ENCODE peak calls at places on chromosome 6, in nine cellular contexts. G is left ventricle myocardium inferior, K is left lung, W is cardiac fibroblast, Q is ovary, L is ascending aorta, M is mammary epithelial cell, P is psoas muscle, N is brain microvascular endothelial cell. O is an unnamed sample.

GRCh38 chr6:3579652-3580051 is 122.8 kb upstream of the SLC22A23 start:
- DNase-seq in M (no peak), L (no peak), Q (no peak), K (no peak), G (no peak), W (no peak), N (no peak), P (no peak), O (no peak)

GRCh38 chr6:5937936-5938706 is 68.6 kb downstream of the NRN1 start:
- DNase-seq in Q (no peak), G (no peak), W (no peak), M (no peak), P (no peak), K (no peak), L (no peak), N (no peak), O (no peak)

GRCh38 chr6:138685257-138685656 is 88.3 kb upstream of the CCDC28A start:
- DNase-seq in N (no peak), P (no peak), K (no peak), M (peak; percentile 85), W (no peak), Q (no peak), G (no peak), L (no peak), O (no peak)

GRCh38 chr6:129525055-129525454 is 184.9 kb downstream of the ARHGAP18 start:
- DNase-seq in L (no peak), W (no peak), M (no peak), G (no peak), Q (no peak), K (no peak), P (no peak), N (no peak), O (no peak)

GRCh38 chr6:47103931-47104330 is 61.8 kb upstream of the ADGRF1 start:
- DNase-seq in M (peak; percentile 76), L (no peak), Q (no peak), G (no peak), N (peak; percentile 23), K (no peak), P (no peak), W (peak; percentile 57), O (no peak)

GRCh38 chr6:21846541-21847451 is 253.2 kb downstream of the SOX4 start:
- DNase-seq in G (no peak), L (no peak), M (no peak), K (no peak), N (no peak), W (peak; percentile 11), P (no peak), Q (no peak), O (no peak)

GRCh38 chr6:43698584-43699349 is 11.2 kb upstream of the MRPS18A start:
- DNase-seq in L (no peak), W (peak; percentile 85), M (no peak), G (peak; percentile 69), K (no peak), N (peak; percentile 27), P (peak; percentile 92), Q (no peak), O (peak; percentile 63)

GRCh38 chr6:158040051-158040803 is 58.6 kb downstream of the SYNJ2 start:
- DNase-seq in Q (peak; percentile 54), P (peak; percentile 38), N (peak; percentile 98), K (no peak), W (peak; percentile 94), L (no peak), M (peak; percentile 91), G (no peak), O (peak; percentile 54)

GRCh38 chr6:14880052-14880451 is 365.8 kb upstream of the JARID2 start:
- DNase-seq in M (no peak), N (no peak), W (no peak), G (no peak), L (no peak), P (no peak), K (no peak), Q (no peak), O (no peak)

GRCh38 chr6:163501440-163501839 is 86.9 kb downstream of the QKI start:
- DNase-seq in G (no peak), K (no peak), P (no peak), L (no peak), Q (no peak), M (no peak), W (no peak), N (no peak), O (no peak)

GRCh38 chr6:163507965-163508364 is 93.4 kb downstream of the QKI start:
- DNase-seq in Q (no peak), W (no peak), M (no peak), N (no peak), K (no peak), G (no peak), P (no peak), L (no peak), O (no peak)

GRCh38 chr6:163501022-163501421 is 86.5 kb downstream of the QKI start:
- DNase-seq in L (no peak), Q (no peak), W (no peak), K (no peak), G (no peak), M (no peak), P (no peak), N (no peak), O (no peak)

GRCh38 chr6:163500105-163500504 is 85.6 kb downstream of the QKI start:
- DNase-seq in W (no peak), L (no peak), P (no peak), N (no peak), M (no peak), K (no peak), Q (no peak), G (no peak), O (no peak)

GRCh38 chr6:163504984-163505640 is 90.6 kb downstream of the QKI start:
- DNase-seq in Q (no peak), P (peak; percentile 39), G (no peak), L (no peak), M (no peak), K (no peak), N (no peak), W (no peak), O (no peak)
- H3K4me3 ChIP-seq in Q (no peak overlapping the region), P (no peak overlapping the region), G (no peak overlapping the region), L (no peak overlapping the region), M (no peak overlapping the region), K (no peak overlapping the region), N (no peak overlapping the region), W (no peak overlapping the region), O (no peak overlapping the region)

GRCh38 chr6:11705069-11705468 is 73.5 kb downstream of the ADTRP start:
- DNase-seq in N (no peak), K (no peak), L (no peak), W (no peak), Q (no peak), M (no peak), P (no peak), G (no peak), O (no peak)

GRCh38 chr6:11701568-11701967 is 77.0 kb downstream of the ADTRP start:
- DNase-seq in G (no peak), N (no peak), K (no peak), Q (no peak), M (peak; percentile 79), P (no peak), W (no peak), L (no peak), O (no peak)

GRCh38 chr6:11702796-11703130 is 75.8 kb downstream of the ADTRP start:
- DNase-seq in W (no peak), G (no peak), N (no peak), M (no peak), L (no peak), P (no peak), K (no peak), Q (no peak), O (no peak)

GRCh38 chr6:11702039-11702795 is 76.4 kb downstream of the ADTRP start:
- DNase-seq in G (no peak), K (no peak), P (no peak), L (no peak), W (peak; percentile 60), Q (no peak), M (peak; percentile 53), N (peak; percentile 60), O (peak; percentile 12)

DNA sequence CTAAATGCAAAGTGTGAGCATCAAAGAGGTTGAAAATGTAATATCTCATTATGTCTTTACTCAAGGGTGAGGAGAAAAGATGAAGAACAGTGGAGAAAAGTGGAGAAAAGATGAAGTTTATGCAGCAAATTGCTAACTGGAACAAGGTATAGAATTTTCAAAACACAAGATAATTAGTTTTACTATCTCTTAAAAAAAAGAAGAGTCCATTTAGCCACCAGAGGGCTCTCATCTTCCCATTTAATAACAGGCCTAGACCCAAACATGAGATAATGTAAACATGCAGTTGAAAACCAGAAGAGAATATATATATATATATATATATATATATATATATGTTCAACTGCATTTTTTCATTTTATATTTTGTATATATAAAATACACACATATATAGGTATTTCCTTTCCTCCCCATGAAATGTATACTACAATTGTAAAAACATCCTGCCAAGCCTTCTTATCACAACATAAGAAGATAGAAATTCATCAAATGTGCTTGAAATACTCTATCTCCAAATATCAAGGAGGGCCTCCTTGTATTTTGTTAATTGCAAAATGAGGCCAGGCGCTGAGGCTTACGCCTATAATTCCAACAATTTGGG is 78.4 kb downstream of the ADTRP start:
- DNase-seq in G (no peak), Q (no peak), P (no peak), L (no peak), W (peak; percentile 78), M (peak; percentile 29), K (no peak), N (no peak), O (no peak)
- TF ChIP-seq CTCF in G (peak; percentile 63), Q (peak; percentile 11), P (peak; percentile 52), L (no peak), W (peak; percentile 44), M (peak; percentile 58), K (peak; percentile 36), N (peak; percentile 41), O (peak; percentile 45)

GRCh38 chr6:146879406-146880117 is 280.8 kb downstream of the ADGB start:
- DNase-seq in P (no peak), G (no peak), W (no peak), M (no peak), K (no peak), L (no peak), N (no peak), Q (no peak), O (no peak)

GRCh38 chr6:146878564-146879343 is 280.0 kb downstream of the ADGB start:
- DNase-seq in P (no peak), N (no peak), L (no peak), K (no peak), M (peak; percentile 45), G (no peak), W (peak; percentile 25), Q (no peak), O (no peak)

GRCh38 chr6:146883640-146884531 is 285.1 kb downstream of the ADGB start:
- DNase-seq in M (no peak), K (no peak), N (no peak), Q (no peak), P (no peak), G (no peak), W (no peak), L (no peak), O (no peak)

GRCh38 chr6:146884728-146885127 is 286.0 kb downstream of the ADGB start:
- DNase-seq in N (no peak), P (no peak), K (no peak), L (no peak), W (no peak), M (no peak), G (no peak), Q (no peak), O (no peak)

GRCh38 chr6:146881228-146882181 is 282.7 kb downstream of the ADGB start:
- DNase-seq in N (no peak), M (no peak), G (no peak), W (no peak), L (no peak), Q (no peak), P (no peak), K (no peak), O (no peak)
- H3K4me3 ChIP-seq in N (no peak overlapping the region), M (no peak overlapping the region), G (no peak overlapping the region), W (no peak overlapping the region), L (no peak overlapping the region), Q (no peak overlapping the region), P (no peak overlapping the region), K (no peak overlapping the region), O (no peak overlapping the region)

GRCh38 chr6:36757206-36757605 is 59.6 kb downstream of the RAB44 start:
- DNase-seq in G (no peak), P (no peak), M (no peak), W (no peak), K (no peak), Q (no peak), L (no peak), N (no peak), O (no peak)
- TF ChIP-seq CTCF in G (no peak), P (no peak), M (no peak), W (no peak), K (no peak), Q (no peak), L (no peak), N (no peak), O (no peak)

O was measured in adrenal gland.